ENCODE peak calls at places on chromosomes 3 and 15, in ten cellular contexts. O is psoas muscle; D is NCI-H2171; V is central memory CD4-positive, alpha-beta T cell; A is RWPE1; Y is tibial artery; C is HEK293T; F is GM13977; S is B cell; T is AML-193. Q is an unnamed sample.

GRCh38 chr3:14793126-14793857 is 25.5 kb upstream of the FGD5 start:
- DNase-seq in Y (no peak), O (peak), V (no peak), D (no peak), A (no peak), S (no peak), T (no peak), F (no peak), C (no peak), Q (no peak)

GRCh38 chr3:37696661-37697060 is 165.0 kb upstream of the CTDSPL start:
- DNase-seq in A (no peak), S (no peak), F (no peak), T (no peak), C (no peak), O (no peak), V (no peak), Y (no peak), D (no peak), Q (no peak)

GRCh38 chr3:170734043-170734736 is 135.8 kb downstream of the RPL22L1 start:
- DNase-seq in Y (no peak), D (no peak), V (no peak), S (no peak), A (no peak), O (no peak), T (no peak), C (no peak), F (no peak), Q (no peak)

GRCh38 chr3:38493019-38493418 is 3.1 kb upstream of the EXOG start:
- DNase-seq in F (no peak), D (no peak), A (no peak), O (no peak), Y (no peak), T (no peak), C (no peak), V (no peak), S (no peak), Q (no peak)

GRCh38 chr15:52362497-52362896 is 66.9 kb upstream of the MYO5C start:
- DNase-seq in T (no peak), V (no peak), D (no peak), Y (peak), S (no peak), F (no peak), C (no peak), A (no peak), O (no peak), Q (peak)

GRCh38 chr3:71069797-71070196 is 513.7 kb downstream of the FOXP1 start:
- DNase-seq in C (peak), S (peak), F (peak), A (peak), O (peak), D (peak), T (peak), V (peak), Y (peak), Q (peak)

GRCh38 chr3:44065311-44065710 is 176.4 kb upstream of the TOPAZ1 start:
- DNase-seq in Y (no peak), T (no peak), O (no peak), V (no peak), S (no peak), A (peak), D (no peak), C (no peak), F (no peak), Q (no peak)

GRCh38 chr15:66734961-66735908 is 33.2 kb downstream of the SMAD6 start:
- DNase-seq in A (no peak), Y (no peak), D (no peak), O (no peak), S (no peak), C (no peak), T (no peak), V (no peak), F (no peak), Q (no peak)

GRCh38 chr15:29067949-29068348 is 182.2 kb downstream of the APBA2 start:
- DNase-seq in Y (no peak), C (no peak), F (no peak), S (no peak), T (no peak), O (no peak), V (no peak), D (no peak), A (no peak), Q (no peak)

GRCh38 chr3:100103558-100104441 is 10.5 kb downstream of the FILIP1L start:
- DNase-seq in T (no peak), C (no peak), V (no peak), S (no peak), D (no peak), Y (no peak), O (no peak), F (peak), A (no peak), Q (peak)